ENCODE peak calls at places on chromosomes 13 and 19, in seven cellular contexts. F, A, Y, L, Q, D and H are unnamed samples.

GRCh38 chr13:39900106-39900750 is 244.8 kb downstream of the COG6 start:
- DNase-seq in D (no peak), Y (no peak), A (peak; percentile 93), F (no peak), Q (no peak), L (no peak), H (no peak)

GRCh38 chr19:3324405-3324856 is 42.0 kb upstream of the NFIC start:
- DNase-seq in Q (no peak), F (peak; percentile 80), Y (no peak), L (peak; percentile 58), D (peak; percentile 53), A (peak; percentile 23), H (peak; percentile 77)

GRCh38 chr19:17706750-17707181 is 12.5 kb upstream of the MAP1S start:
- DNase-seq in F (no peak), A (no peak), D (no peak), Q (peak; percentile 27), L (no peak), Y (no peak), H (no peak)

GRCh38 chr13:29893438-29893837 is 43.0 kb upstream of the UBL3 start:
- DNase-seq in D (no peak), F (no peak), Q (no peak), A (peak; percentile 16), Y (no peak), L (no peak), H (no peak)

GRCh38 chr19:10001899-10002298 is 8.4 kb downstream of the COL5A3 start:
- DNase-seq in D (peak; percentile 63), L (no peak), F (no peak), Y (no peak), Q (no peak), A (no peak), H (peak; percentile 58)

GRCh38 chr19:2478324-2478755 is 2.4 kb downstream of the GADD45B start:
- DNase-seq in F (peak; percentile 94), A (peak; percentile 74), D (peak; percentile 61), Y (no peak), Q (no peak), L (peak; percentile 49), H (peak; percentile 34)

GRCh38 chr13:94324409-94325147 is 154.9 kb downstream of the DCT start:
- DNase-seq in D (no peak), Q (no peak), A (no peak), F (no peak), L (no peak), Y (no peak), H (no peak)

GRCh38 chr19:48926909-48927308 is 6.6 kb upstream of the DHDH start:
- DNase-seq in Y (peak; percentile 81), A (peak; percentile 99), L (no peak), Q (peak; percentile 73), F (peak; percentile 82), D (no peak), H (peak; percentile 13)

GRCh38 chr19:41688098-41688497 is at the start of gene CEACAM7:
- DNase-seq in Q (no peak), F (no peak), L (no peak), Y (no peak), A (no peak), D (no peak), H (no peak)

GRCh38 chr19:22610121-22610520 is 24.0 kb upstream of the ZNF492 start:
- DNase-seq in A (no peak), L (no peak), D (no peak), Y (no peak), F (no peak), Q (no peak), H (no peak)

DNA sequence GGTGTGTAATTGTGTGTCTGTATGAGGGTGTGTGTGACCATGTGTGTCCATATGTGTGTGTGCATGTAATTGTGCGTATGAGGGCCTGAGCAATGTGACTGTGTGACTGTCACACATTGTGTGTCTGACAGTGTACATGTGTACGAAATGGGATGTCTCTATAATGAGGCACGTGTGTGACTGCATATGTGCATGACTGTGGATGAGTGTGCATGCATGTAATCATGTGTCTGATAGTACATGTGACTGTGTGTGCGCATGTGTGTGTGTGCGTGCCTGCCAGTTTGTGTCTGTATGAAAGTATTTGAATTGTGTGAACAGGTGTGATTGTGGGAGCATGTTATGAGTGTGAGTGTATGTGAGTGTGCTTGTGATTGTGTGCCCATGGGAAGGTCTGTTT is 2.2 kb upstream of the ACSBG2 start:
- DNase-seq in A (no peak), F (no peak), L (no peak), Q (no peak), D (no peak), Y (no peak), H (no peak)
- TF ChIP-seq CTCF in A (no peak), F (no peak), L (no peak), Q (no peak), D (no peak), Y (no peak), H (no peak)

GRCh38 chr19:14198384-14199376 is 7.3 kb downstream of the ADGRL1 start:
- DNase-seq in Y (no peak), Q (no peak), F (no peak), L (no peak), D (no peak), A (no peak), H (no peak)
- TF ChIP-seq CTCF in Y (no peak), Q (peak; percentile 29), F (no peak), L (no peak), D (no peak), A (peak; percentile 16), H (no peak)

DNA sequence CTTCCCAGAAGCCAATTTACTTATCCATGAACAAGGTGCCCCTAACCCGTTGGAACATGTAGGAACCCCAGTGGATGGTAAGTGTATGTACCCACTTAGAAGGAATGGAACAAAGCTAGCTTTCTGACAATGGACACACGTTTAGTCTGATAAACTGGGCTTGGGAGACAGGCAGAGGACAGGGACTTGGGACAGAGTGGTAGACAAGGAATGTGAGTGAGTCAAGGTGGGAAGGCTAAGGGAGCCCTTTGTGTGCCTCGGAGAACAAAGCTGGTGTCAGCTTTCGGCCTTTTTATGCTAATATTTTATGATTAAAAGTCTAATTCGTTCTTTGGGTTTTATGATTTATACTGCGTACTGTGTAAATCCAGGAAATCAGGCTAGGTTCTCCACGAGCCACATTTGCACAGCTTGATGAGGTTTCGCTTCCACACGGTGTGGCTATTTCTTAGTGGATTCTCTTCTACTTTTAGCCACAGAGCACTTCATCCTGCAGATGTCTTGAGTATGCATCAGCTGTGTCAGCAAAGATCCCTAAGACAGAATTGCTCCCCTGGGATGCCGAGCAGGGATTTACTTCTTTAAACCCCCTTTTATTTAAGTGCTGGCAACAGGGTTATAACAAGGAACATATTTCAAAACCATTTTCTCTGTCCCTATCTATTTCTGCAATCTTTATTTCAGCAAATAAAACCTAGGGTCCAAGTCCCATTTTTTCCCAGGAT is 258.5 kb downstream of the DLEU7 start:
- DNase-seq in Y (no peak), F (no peak), L (no peak), Q (no peak), A (no peak), D (no peak), H (no peak)
- TF ChIP-seq CTCF in Y (no peak), F (no peak), L (no peak), Q (no peak), A (no peak), D (no peak), H (no peak)

GRCh38 chr13:83672611-83673010 is 209.7 kb downstream of the SLITRK1 start:
- DNase-seq in A (no peak), L (no peak), Y (no peak), Q (no peak), D (no peak), F (no peak), H (no peak)
- TF ChIP-seq CTCF in A (no peak), L (no peak), Y (no peak), Q (no peak), D (no peak), F (no peak), H (no peak)

GRCh38 chr19:42872608-42873007 is 6.9 kb downstream of the PSG1 start:
- DNase-seq in L (no peak), D (no peak), Y (no peak), Q (no peak), A (no peak), F (no peak), H (no peak)
- TF ChIP-seq CTCF in L (no peak), D (no peak), Y (peak; percentile 4), Q (no peak), A (peak; percentile 19), F (no peak), H (no peak)

DNA sequence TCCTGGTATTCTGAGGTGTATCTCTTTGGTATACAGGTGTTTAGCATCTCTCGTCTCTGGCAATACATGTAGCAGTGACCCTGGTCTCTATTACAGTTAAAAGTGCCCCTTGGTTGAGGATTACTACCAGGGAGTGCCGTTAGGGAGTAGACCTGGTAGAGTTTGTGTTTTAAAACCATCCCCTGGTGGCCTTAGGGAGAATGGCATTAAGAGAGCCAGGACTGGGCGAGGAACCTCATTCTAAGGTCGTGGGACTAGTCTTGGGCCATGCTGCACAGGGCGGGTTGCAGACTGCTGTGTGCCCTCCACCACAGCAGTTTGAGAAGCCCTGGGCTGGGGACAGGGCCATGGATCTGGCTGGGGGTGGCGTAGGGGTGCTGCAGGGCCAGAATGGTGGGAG is 35.0 kb downstream of the B3GLCT start:
- DNase-seq in Y (no peak), F (no peak), L (no peak), A (no peak), D (no peak), Q (no peak), H (no peak)
- TF ChIP-seq CTCF in Y (peak; percentile 31), F (no peak), L (no peak), A (peak; percentile 39), D (peak; percentile 50), Q (peak; percentile 16), H (no peak)